ENCODE peak calls at places on chromosomes 1 and 21, in six cellular contexts. Z is GM12891, R is K562, S is GM12878, N is H1, A is HepG2. M is an unnamed sample.

GRCh38 chr1:93776728-93777127 is 95.1 kb upstream of the BCAR3 start:
- DNase-seq in Z (no peak), R (no peak), S (no peak), N (peak; percentile 16), A (no peak), M (no peak)

GRCh38 chr1:233664254-233664653 is 50.3 kb downstream of the KCNK1 start:
- DNase-seq in Z (no peak), R (no peak), S (no peak), N (no peak), A (no peak), M (no peak)

GRCh38 chr1:199675937-199676336 is 351.6 kb upstream of the NR5A2 start:
- DNase-seq in Z (no peak), R (no peak), S (no peak), N (no peak), A (no peak), M (no peak)

GRCh38 chr1:245969274-245969673 is 537.8 kb downstream of the SMYD3 start:
- DNase-seq in Z (no peak), R (no peak), S (no peak), N (no peak), A (peak; percentile 18), M (no peak)

GRCh38 chr1:82807563-82807962 is 1006.8 kb downstream of the ADGRL2 start:
- DNase-seq in Z (no peak), R (no peak), S (no peak), N (no peak), A (no peak), M (no peak)

GRCh38 chr1:92769856-92770255 is 15.1 kb downstream of the EVI5 start:
- DNase-seq in Z (no peak), R (no peak), S (no peak), N (no peak), A (no peak), M (no peak)

GRCh38 chr1:119747451-119747850 is 21.3 kb downstream of the HMGCS2 start:
- DNase-seq in Z (no peak), R (no peak), S (no peak), N (no peak), A (no peak), M (no peak)

GRCh38 chr21:45293214-45293725 is 5.6 kb upstream of the POFUT2 start:
- DNase-seq in Z (no peak), R (no peak), S (no peak), N (peak; percentile 48), A (no peak), M (no peak)

GRCh38 chr21:45998276-45998701 is 16.7 kb downstream of the COL6A1 start:
- DNase-seq in Z (no peak), R (no peak), S (no peak), N (no peak), A (no peak), M (no peak)

GRCh38 chr1:207698822-207699483 is 52.9 kb upstream of the CD46 start:
- DNase-seq in Z (no peak), R (peak; percentile 43), S (no peak), N (peak; percentile 81), A (peak; percentile 44), M (no peak)

GRCh38 chr21:15928686-15929085 is 198.9 kb downstream of the USP25 start:
- DNase-seq in Z (no peak), R (no peak), S (no peak), N (no peak), A (no peak), M (no peak)

GRCh38 chr1:222084996-222085395 is 343.1 kb upstream of the DUSP10 start:
- DNase-seq in Z (no peak), R (no peak), S (no peak), N (no peak), A (no peak), M (no peak)

GRCh38 chr1:32775640-32776337 is 41.4 kb downstream of the YARS1 start:
- DNase-seq in Z (no peak), R (no peak), S (no peak), N (no peak), A (no peak), M (no peak)

GRCh38 chr1:154198756-154199562 is 7.1 kb upstream of the TPM3 start:
- DNase-seq in Z (no peak), R (peak; percentile 75), S (no peak), N (peak; percentile 51), A (peak; percentile 71), M (no peak)
- TF ChIP-seq TAF1 in Z (no peak), R (no peak), S (no peak), N (no peak), A (no peak), M (no peak)

DNA sequence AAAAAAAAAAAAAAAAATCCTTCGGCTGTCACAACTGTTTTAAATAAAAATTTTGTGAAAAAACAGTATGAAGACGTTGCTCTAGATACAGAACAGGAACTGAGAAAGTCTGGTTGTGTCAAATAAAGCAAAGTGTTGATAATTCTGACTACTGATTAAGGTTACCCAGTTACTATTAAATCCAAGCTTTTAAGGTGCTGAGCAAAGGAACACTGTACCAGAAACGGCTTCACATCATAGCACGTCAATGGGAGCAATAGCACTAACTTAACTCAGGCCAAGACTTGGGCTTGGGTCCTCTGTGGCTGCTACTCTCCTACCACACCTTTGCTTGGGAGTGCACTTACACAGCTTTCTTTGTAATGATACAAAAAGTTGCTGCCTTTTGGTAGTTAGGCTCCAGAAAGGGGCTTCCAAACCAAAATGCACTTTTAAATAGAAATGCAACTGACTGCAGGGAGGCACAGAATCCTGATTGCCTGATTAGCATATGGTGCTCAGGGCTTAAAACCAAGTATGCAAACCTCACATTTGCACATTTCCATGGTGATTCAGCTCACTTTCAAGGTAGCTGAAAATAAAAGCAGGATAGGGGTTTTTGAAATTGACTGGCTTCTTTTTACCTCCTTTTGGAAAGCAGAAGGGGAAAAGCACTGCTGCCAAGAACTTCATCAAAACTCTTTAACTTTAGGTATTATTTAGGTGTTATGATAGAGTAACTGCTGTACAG is 6.3 kb downstream of the MCL1 start:
- DNase-seq in Z (no peak), R (no peak), S (no peak), N (no peak), A (no peak), M (no peak)
- TF ChIP-seq POLR2AphosphoS5 in Z (peak; percentile 85), R (peak; percentile 88), S (peak; percentile 37), N (peak; percentile 97), A (peak; percentile 40), M (peak; percentile 48)

GRCh38 chr1:15727021-15727420 is 9.0 kb upstream of the SLC25A34 start:
- DNase-seq in Z (no peak), R (no peak), S (no peak), N (no peak), A (no peak), M (no peak)

GRCh38 chr1:15726508-15726907 is 9.6 kb upstream of the SLC25A34 start:
- DNase-seq in Z (no peak), R (no peak), S (no peak), N (no peak), A (no peak), M (no peak)

GRCh38 chr1:15728937-15729657 is 7.0 kb upstream of the SLC25A34 start:
- DNase-seq in Z (no peak), R (no peak), S (no peak), N (no peak), A (no peak), M (no peak)

GRCh38 chr1:15727424-15727823 is 8.6 kb upstream of the SLC25A34 start:
- DNase-seq in Z (no peak), R (no peak), S (no peak), N (no peak), A (no peak), M (no peak)

DNA sequence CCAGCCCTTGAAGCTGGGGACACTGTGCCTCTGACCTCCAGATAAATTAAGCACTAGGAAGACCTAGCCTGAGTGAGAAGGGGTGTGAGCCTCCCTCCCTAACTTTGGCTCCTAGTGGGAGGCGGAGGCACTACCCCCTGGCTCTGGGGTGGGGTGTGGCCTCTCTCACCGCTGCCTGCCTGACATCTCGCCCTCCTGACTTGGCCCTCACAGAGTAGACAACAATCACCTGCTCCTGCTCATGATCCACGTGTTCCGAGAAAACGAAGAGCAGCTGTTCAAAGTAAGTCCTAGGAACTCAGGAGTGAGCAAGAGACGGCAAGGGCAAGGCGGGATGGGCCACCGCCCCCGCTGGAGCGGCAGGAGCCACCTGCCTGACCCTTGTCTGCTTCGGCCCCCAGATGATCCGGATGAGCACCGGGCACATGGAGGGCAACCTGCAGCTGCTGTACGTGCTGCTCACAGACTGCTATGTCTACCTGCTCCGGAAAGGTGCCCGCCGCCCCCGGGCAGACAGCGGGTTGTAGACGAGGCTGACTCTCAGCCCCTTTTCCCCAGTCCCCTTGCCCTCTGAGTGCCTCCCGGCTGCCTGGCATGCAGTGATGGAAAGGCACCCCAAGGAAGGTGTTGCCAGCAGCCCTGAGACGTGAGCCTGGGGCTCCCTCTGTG is 8.1 kb upstream of the SLC25A34 start:
- DNase-seq in Z (no peak), R (no peak), S (no peak), N (no peak), A (no peak), M (no peak)
- TF ChIP-seq POLR2A in Z (no peak), R (no peak), S (no peak), N (no peak), A (no peak), M (no peak)

DNA sequence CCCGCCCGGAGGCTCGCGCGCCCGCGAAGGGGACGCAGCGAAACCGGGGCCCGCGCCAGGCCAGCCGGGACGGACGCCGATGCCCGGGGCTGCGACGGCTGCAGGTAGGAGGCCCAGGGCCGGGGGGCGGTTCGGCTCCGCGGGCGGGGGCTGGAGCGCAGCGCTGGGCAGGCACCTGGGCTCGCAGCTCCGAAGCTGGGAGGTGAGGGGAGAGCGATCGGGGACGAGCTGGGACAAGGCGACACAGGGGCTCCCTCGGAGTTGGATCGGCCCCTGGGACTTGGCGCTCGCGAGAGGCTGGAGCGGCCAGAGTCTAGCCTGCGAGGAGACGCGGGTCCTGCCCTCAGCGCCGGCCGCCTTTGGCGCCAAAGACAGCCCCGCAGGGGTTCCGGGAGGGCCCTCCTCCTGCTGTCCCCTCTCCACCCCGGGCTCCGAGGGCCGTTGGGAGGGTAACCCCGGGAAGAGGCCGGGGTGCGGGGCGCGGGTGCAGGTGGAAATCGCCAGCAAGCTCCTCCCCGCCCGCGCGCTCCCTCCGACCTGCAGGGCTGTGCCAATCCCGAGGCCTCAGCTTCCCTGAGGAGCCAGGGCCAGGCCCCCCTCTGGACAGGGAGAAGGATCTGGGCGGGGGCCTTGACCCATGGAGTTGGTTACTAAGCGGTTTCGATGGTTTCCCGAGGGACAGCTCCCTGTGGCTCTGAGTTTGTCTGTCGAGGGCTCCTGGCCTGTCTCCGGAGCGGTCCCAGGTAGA is 396 bp downstream of the TP73 start:
- DNase-seq in Z (no peak), R (peak; percentile 55), S (no peak), N (peak; percentile 75), A (peak; percentile 9), M (no peak)
- TF ChIP-seq TAF1 in Z (no peak), R (no peak), S (no peak), N (no peak), A (no peak), M (no peak)

M was measured in GM12892.